ENCODE peak calls at places on chromosomes 16 and 17, in nine cellular contexts. G is endodermal cell; X is astrocyte of the cerebellum; M is astrocyte of the spinal cord; S is cardiac fibroblast; R is body of pancreas; N is PC-9; B is tibial nerve; L is CD8-positive, alpha-beta T cell. E is an unnamed sample.

GRCh38 chr17:60604686-60605334 is 4.8 kb downstream of the PPM1D start:
- DNase-seq in M (peak), B (no peak), N (peak), R (no peak), G (no peak), X (peak), L (no peak), S (peak), E (peak)

GRCh38 chr16:51818342-51818944 is 667.4 kb upstream of the SALL1 start:
- DNase-seq in R (peak), X (no peak), M (peak), L (no peak), N (no peak), S (peak), B (no peak), G (peak), E (peak)

GRCh38 chr17:82121660-82122629 is 23.9 kb upstream of the FASN start:
- DNase-seq in X (no peak), R (no peak), B (no peak), N (no peak), M (no peak), S (no peak), L (no peak), G (no peak), E (no peak)

GRCh38 chr17:14730821-14731220 is 429.9 kb downstream of the HS3ST3B1 start:
- DNase-seq in M (no peak), B (no peak), R (no peak), N (no peak), G (no peak), S (no peak), X (no peak), L (no peak), E (no peak)

GRCh38 chr17:67528751-67529436 is 151.8 kb downstream of the PITPNC1 start:
- DNase-seq in X (peak), L (no peak), B (peak), R (peak), M (peak), S (peak), N (peak), G (peak), E (peak)

GRCh38 chr17:72188801-72189200 is 68.0 kb downstream of the SOX9 start:
- DNase-seq in L (no peak), G (no peak), B (no peak), X (no peak), N (no peak), S (no peak), M (no peak), R (no peak), E (no peak)

GRCh38 chr16:23496826-23497542 is 13.3 kb downstream of the GGA2 start:
- DNase-seq in X (no peak), L (no peak), M (no peak), N (peak), S (peak), R (peak), B (peak), G (no peak), E (peak)

GRCh38 chr16:3651461-3652372 is 2.8 kb upstream of the DNASE1 start:
- DNase-seq in R (no peak), S (no peak), X (no peak), B (no peak), G (no peak), L (peak), N (no peak), M (no peak), E (no peak)

GRCh38 chr16:89922884-89923639 is at the start of gene TUBB3:
- DNase-seq in M (peak), G (peak), S (peak), X (no peak), R (peak), N (peak), L (no peak), B (no peak), E (peak)

GRCh38 chr16:47732806-47733150 is 271.6 kb downstream of the PHKB start:
- DNase-seq in N (peak), L (no peak), B (no peak), S (peak), M (peak), X (peak), G (peak), R (no peak), E (peak)

GRCh38 chr17:18919963-18920362 is 32.0 kb upstream of the SLC5A10 start:
- DNase-seq in R (peak), X (no peak), B (no peak), N (no peak), S (no peak), L (no peak), G (no peak), M (no peak), E (no peak)

GRCh38 chr17:19021622-19022083 is 17.1 kb upstream of the FAM83G start:
- DNase-seq in B (no peak), S (no peak), N (no peak), R (peak), L (peak), G (peak), M (no peak), X (no peak), E (no peak)

GRCh38 chr16:70653809-70654771 is 7.7 kb downstream of the IL34 start:
- DNase-seq in L (peak), S (peak), M (peak), B (peak), G (peak), N (peak), X (peak), R (peak), E (peak)

GRCh38 chr16:12120331-12120981 is 143.9 kb downstream of the SNX29 start:
- DNase-seq in S (peak), N (no peak), L (no peak), R (no peak), X (peak), M (peak), G (no peak), B (peak), E (peak)

GRCh38 chr17:51767287-51767686 is 391.2 kb downstream of the CA10 start:
- DNase-seq in X (no peak), L (no peak), S (no peak), N (no peak), R (no peak), M (no peak), G (no peak), B (no peak), E (no peak)

GRCh38 chr16:86777098-86777946 is 199.0 kb downstream of the FOXL1 start:
- DNase-seq in X (no peak), R (no peak), M (no peak), N (no peak), G (no peak), B (no peak), L (no peak), S (no peak), E (no peak)

GRCh38 chr17:2406903-2407790 is 6.3 kb upstream of the MNT start:
- DNase-seq in L (no peak), R (peak), G (peak), B (peak), X (no peak), S (peak), M (peak), N (peak), E (peak)

GRCh38 chr17:70230883-70231282 is 61.6 kb downstream of the KCNJ2 start:
- DNase-seq in S (no peak), X (no peak), G (no peak), L (no peak), N (no peak), R (no peak), M (peak), B (no peak), E (no peak)

GRCh38 chr16:12703935-12704334 is 99.8 kb downstream of the CPPED1 start:
- DNase-seq in X (no peak), R (no peak), B (no peak), L (no peak), N (no peak), S (no peak), G (no peak), M (no peak), E (no peak)

GRCh38 chr17:80761421-80761871 is 216.8 kb downstream of the RPTOR start:
- DNase-seq in N (peak), M (peak), X (peak), R (no peak), G (peak), S (peak), L (peak), B (no peak), E (peak)

GRCh38 chr17:35930211-35931065 is at the start of gene RDM1:
- DNase-seq in G (peak), X (no peak), L (peak), B (peak), S (peak), M (peak), N (peak), R (peak), E (peak)

GRCh38 chr16:81517630-81518438 is 73.2 kb downstream of the CMIP start:
- DNase-seq in L (no peak), S (peak), M (no peak), R (no peak), G (no peak), N (no peak), B (no peak), X (no peak), E (no peak)

GRCh38 chr16:71894229-71894920 is 956 bp upstream of the IST1 start:
- DNase-seq in G (peak), R (peak), M (peak), S (peak), X (peak), N (peak), L (peak), B (peak), E (peak)

GRCh38 chr16:85524630-85525463 is 88.3 kb upstream of the GSE1 start:
- DNase-seq in B (peak), G (peak), N (peak), X (peak), M (peak), R (peak), S (peak), L (no peak), E (no peak)

GRCh38 chr17:37493249-37494027 is 3.7 kb downstream of the DUSP14 start:
- DNase-seq in B (no peak), M (peak), L (no peak), G (no peak), R (no peak), N (peak), X (peak), S (peak), E (peak)

GRCh38 chr17:67377727-67378443 is 804 bp downstream of the PITPNC1 start:
- DNase-seq in L (peak), S (peak), R (peak), M (peak), X (no peak), B (no peak), N (peak), G (peak), E (no peak)

DNA sequence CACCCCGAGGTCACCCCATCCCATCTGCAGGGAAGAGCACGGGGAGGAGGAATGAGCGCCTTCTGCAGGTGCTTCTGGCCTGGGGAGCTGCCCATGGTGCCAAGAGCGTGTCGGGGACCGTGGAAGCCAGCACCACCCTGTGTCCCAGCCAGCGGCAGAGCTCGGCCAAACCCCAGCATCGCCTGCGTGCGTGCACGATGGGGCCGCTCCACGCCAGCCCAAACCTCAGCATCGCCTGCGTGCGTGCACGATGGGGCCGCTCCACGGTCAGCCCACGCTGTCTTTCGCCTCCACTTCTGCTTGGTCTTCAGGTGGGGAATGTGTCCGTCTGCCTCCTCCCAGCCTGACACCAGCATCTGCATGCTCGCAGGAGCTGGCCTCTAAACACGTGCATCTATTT is 13.9 kb downstream of the GALNS start:
- DNase-seq in S (no peak), G (no peak), B (no peak), R (no peak), L (no peak), X (no peak), M (no peak), N (no peak), E (no peak)
- TF ChIP-seq CTCF in S (no peak), G (no peak), B (no peak), R (no peak), L (no peak), X (no peak), M (no peak), N (no peak), E (no peak)

DNA sequence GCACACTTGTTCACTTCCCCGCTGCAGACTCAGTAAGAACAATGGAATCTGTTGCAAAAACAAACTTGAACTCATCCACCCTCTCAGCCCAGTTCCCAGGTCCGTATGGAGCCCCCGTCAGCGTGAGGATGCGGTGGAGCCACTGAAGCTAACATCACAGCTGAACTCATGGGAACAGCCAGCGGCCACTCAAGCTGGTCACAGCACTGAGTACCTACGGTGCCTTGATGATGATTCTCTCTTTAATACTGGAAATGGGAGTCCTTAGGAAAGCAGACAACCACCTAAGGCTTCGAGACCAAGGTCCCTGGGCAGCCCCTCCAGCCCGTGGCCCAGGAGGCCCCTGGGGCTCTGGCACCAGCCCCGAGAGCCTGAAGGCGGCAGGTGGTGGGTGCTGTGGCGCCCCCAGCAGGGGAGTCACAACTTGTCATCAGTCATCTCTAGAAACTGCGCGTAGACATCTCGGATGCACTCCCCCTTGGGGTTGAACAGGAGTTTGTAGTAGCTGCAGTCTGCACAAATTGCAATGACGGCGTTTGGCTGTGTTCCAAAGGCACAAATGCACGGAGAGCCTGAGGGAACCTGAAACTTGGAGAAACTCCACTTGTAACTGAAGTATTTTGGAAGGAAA is 31.0 kb upstream of the RHOT1 start:
- DNase-seq in X (peak), L (peak), B (peak), G (peak), R (peak), S (peak), M (peak), N (peak), E (peak)
- TF ChIP-seq CTCF in X (peak), L (peak), B (peak), G (peak), R (no peak), S (peak), M (peak), N (no peak), E (peak)

GRCh38 chr16:720990-721764 is at the start of gene ANTKMT:
- DNase-seq in L (peak), B (peak), M (peak), R (peak), X (no peak), N (peak), G (peak), S (peak), E (peak)
- TF ChIP-seq CTCF in L (no peak), B (peak), M (no peak), R (no peak), X (no peak), N (no peak), G (no peak), S (no peak), E (no peak)

GRCh38 chr17:75617675-75618074 is 15.6 kb upstream of the SMIM5 start:
- DNase-seq in G (no peak), N (no peak), R (no peak), M (no peak), S (no peak), B (no peak), X (no peak), L (no peak), E (no peak)

GRCh38 chr17:75617218-75617617 is 16.0 kb upstream of the SMIM5 start:
- DNase-seq in M (no peak), R (no peak), S (no peak), X (no peak), N (no peak), L (no peak), G (no peak), B (no peak), E (no peak)

GRCh38 chr17:75622771-75623273 is 10.4 kb upstream of the SMIM5 start:
- DNase-seq in B (no peak), G (no peak), S (no peak), X (no peak), L (no peak), R (no peak), N (no peak), M (no peak), E (no peak)

GRCh38 chr17:75622071-75622470 is 11.2 kb upstream of the SMIM5 start:
- DNase-seq in R (no peak), N (no peak), G (no peak), M (no peak), X (no peak), B (no peak), S (no peak), L (no peak), E (no peak)

GRCh38 chr17:75619506-75620431 is 13.5 kb upstream of the SMIM5 start:
- DNase-seq in N (no peak), M (peak), X (no peak), R (peak), L (no peak), B (no peak), G (peak), S (peak), E (no peak)
- TF ChIP-seq CTCF in N (peak), M (peak), X (peak), R (peak), L (no peak), B (peak), G (peak), S (peak), E (peak)

GRCh38 chr16:74025-74424 is 1.6 kb upstream of the RHBDF1 start:
- DNase-seq in B (no peak), M (no peak), N (no peak), R (no peak), G (no peak), L (no peak), S (no peak), X (no peak), E (no peak)

GRCh38 chr16:71210-71539 is 1.3 kb downstream of the RHBDF1 start:
- DNase-seq in X (no peak), L (no peak), G (no peak), M (no peak), N (no peak), B (no peak), S (no peak), R (no peak), E (no peak)

GRCh38 chr16:72561-73537 is at the start of gene RHBDF1:
- DNase-seq in S (peak), R (peak), N (peak), G (peak), M (no peak), B (no peak), X (no peak), L (no peak), E (no peak)

GRCh38 chr16:69181-69580 is 3.2 kb downstream of the RHBDF1 start:
- DNase-seq in S (no peak), R (no peak), M (no peak), B (no peak), G (no peak), N (no peak), X (no peak), L (no peak), E (no peak)

DNA sequence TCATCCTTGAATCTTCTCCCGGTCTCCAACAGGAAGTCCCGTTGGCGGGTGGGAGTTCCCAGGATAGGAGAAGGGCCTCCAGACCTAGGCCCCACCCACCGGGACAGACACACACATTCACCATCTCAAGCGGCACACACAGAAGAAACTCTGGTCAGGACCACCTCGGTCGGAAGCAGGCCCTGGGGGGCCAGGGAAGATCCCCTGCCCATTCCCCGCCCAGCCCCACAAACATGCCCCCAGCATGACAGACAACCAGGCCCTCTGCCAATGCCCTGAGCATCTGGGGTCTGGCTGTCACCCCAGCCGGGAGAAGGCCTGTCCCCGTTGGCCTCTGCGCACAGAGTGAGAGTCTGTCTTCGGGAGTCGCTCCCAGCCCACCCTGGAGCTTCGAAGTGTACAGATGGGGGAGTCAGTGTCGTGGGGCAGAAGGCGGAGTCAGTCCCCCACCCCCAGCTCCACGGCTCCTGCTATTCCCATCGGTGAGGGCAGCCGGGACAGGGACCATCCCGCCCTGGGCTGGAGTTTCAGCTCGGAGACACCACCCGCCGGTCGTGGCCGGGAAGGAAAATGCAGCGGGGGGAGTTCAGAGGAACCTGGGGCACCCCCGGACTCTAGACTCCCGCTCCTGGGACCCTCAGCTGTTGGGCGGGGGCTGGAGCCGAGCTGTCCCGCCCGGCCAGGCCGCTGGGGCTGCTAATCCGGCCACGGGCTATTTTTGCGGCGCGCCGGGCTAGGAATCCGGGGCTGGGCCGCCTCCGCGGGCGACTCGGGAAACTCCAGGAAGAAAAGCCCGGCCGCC is 690 bp downstream of the RHBDF1 start:
- DNase-seq in M (peak), S (peak), L (no peak), R (peak), N (peak), B (peak), G (peak), X (no peak), E (peak)
- TF ChIP-seq CTCF in M (no peak), S (peak), L (no peak), R (no peak), N (peak), B (peak), G (peak), X (peak), E (no peak)

GRCh38 chr16:82667437-82667836 is 40.7 kb downstream of the CDH13 start:
- DNase-seq in B (no peak), X (no peak), G (no peak), M (no peak), R (no peak), N (no peak), L (no peak), S (no peak), E (no peak)

GRCh38 chr16:82675300-82675699 is 48.5 kb downstream of the CDH13 start:
- DNase-seq in B (no peak), G (no peak), X (peak), M (peak), S (no peak), N (no peak), R (no peak), L (no peak), E (peak)

GRCh38 chr16:82672676-82673075 is 45.9 kb downstream of the CDH13 start:
- DNase-seq in S (no peak), L (no peak), G (no peak), X (no peak), B (no peak), N (no peak), R (no peak), M (no peak), E (peak)

GRCh38 chr16:82668094-82668493 is 41.3 kb downstream of the CDH13 start:
- DNase-seq in M (no peak), B (no peak), X (no peak), S (no peak), G (no peak), L (no peak), R (no peak), N (no peak), E (no peak)

DNA sequence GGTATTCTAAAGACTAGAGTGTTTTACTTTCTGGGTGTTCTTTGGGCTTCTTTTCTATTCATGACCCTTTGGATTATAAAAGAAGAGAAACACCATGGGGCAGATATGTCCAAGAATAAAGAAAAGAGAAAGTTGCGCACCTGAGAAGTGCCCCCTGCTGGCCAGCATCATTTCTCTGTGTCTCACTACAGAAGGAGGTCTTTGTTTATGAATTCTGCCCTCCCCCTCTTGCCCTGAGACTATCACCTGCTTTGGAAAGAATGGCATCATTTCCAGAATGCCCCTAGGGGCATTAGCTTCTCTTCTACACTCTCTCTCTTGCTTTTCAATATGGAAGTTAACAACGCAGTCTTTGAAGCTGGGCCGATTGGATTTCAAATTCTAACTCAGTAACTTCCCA is 45.0 kb downstream of the CDH13 start:
- DNase-seq in X (no peak), M (no peak), N (no peak), S (no peak), G (no peak), L (peak), R (no peak), B (no peak), E (no peak)
- TF ChIP-seq CTCF in X (peak), M (peak), N (peak), S (peak), G (peak), L (peak), R (no peak), B (no peak), E (peak)

GRCh38 chr17:12831839-12832238 is 42.5 kb downstream of the ARHGAP44 start:
- DNase-seq in M (no peak), L (no peak), G (no peak), B (no peak), N (no peak), S (no peak), R (no peak), X (no peak), E (no peak)
- TF ChIP-seq CTCF in M (no peak), L (no peak), G (no peak), B (no peak), N (no peak), S (no peak), R (no peak), X (no peak), E (no peak)

E was measured in brain microvascular endothelial cell.